ENCODE peak calls at places on chromosomes 7 and 10, in ten cellular contexts. A is BJ, V is thoracic aorta, J is uterus, G is WERI-Rb-1, S is astrocyte of the cerebellum, U is IMR-90, W is fibroblast of the aortic adventitia, L is Peyer's patch, Y is fibroblast of lung. N is an unnamed sample.

GRCh38 chr10:36717118-36717517 is 408.3 kb upstream of the ANKRD30A start:
- DNase-seq in W (no peak), V (no peak), G (no peak), J (no peak), Y (no peak), U (peak; percentile 23), A (no peak), L (no peak), S (no peak), N (no peak)

GRCh38 chr10:118692911-118693310 is 61.9 kb downstream of the CACUL1 start:
- DNase-seq in A (peak; percentile 92), S (peak; percentile 78), Y (peak; percentile 92), G (no peak), U (peak; percentile 94), J (no peak), L (no peak), W (peak; percentile 94), V (no peak), N (peak; percentile 84)

GRCh38 chr10:4725917-4726606 is 99.9 kb upstream of the AKR1E2 start:
- DNase-seq in W (peak; percentile 81), J (no peak), Y (peak; percentile 69), A (peak; percentile 78), L (no peak), S (peak; percentile 50), U (peak; percentile 89), V (no peak), G (no peak), N (peak; percentile 82)

GRCh38 chr7:76267835-76268183 is 34.7 kb upstream of the HSPB1 start:
- DNase-seq in U (no peak), J (no peak), A (no peak), S (no peak), V (no peak), Y (no peak), L (no peak), G (no peak), W (no peak), N (no peak)

GRCh38 chr7:46165281-46165680 is 244.2 kb upstream of the IGFBP3 start:
- DNase-seq in W (peak; percentile 32), J (no peak), Y (no peak), L (no peak), V (no peak), A (no peak), S (no peak), U (peak; percentile 88), G (no peak), N (peak; percentile 89)

GRCh38 chr10:17665742-17666141 is 21.8 kb downstream of the STAM start:
- DNase-seq in Y (peak; percentile 96), G (no peak), A (peak; percentile 81), J (peak; percentile 66), L (no peak), W (peak; percentile 97), S (peak; percentile 89), V (no peak), U (peak; percentile 95), N (peak; percentile 97)

GRCh38 chr10:98800263-98800662 is 353.5 kb upstream of the HPS1 start:
- DNase-seq in J (no peak), L (no peak), V (no peak), A (no peak), G (no peak), S (no peak), W (no peak), U (no peak), Y (no peak), N (no peak)

GRCh38 chr7:44847509-44847919 is 373 bp downstream of the H2AZ2 start:
- DNase-seq in U (peak; percentile 82), W (peak; percentile 81), J (peak; percentile 82), S (peak; percentile 56), V (peak; percentile 45), G (peak; percentile 85), A (peak; percentile 37), L (peak; percentile 94), Y (peak; percentile 83), N (peak; percentile 88)

GRCh38 chr7:16189026-16189715 is 232.2 kb downstream of the CRPPA start:
- DNase-seq in A (no peak), W (peak; percentile 59), L (no peak), S (peak; percentile 71), V (no peak), Y (peak; percentile 73), G (no peak), U (peak; percentile 2), J (no peak), N (peak; percentile 59)

GRCh38 chr10:101132636-101133473 is 1.8 kb downstream of the TLX1 start:
- DNase-seq in S (no peak), U (no peak), J (no peak), Y (no peak), W (no peak), G (no peak), V (no peak), L (no peak), A (no peak), N (no peak)

GRCh38 chr10:101134299-101135127 is 3.4 kb downstream of the TLX1 start:
- DNase-seq in J (no peak), S (no peak), A (no peak), L (no peak), G (no peak), W (no peak), V (no peak), U (no peak), Y (no peak), N (no peak)

GRCh38 chr10:101135151-101136006 is 4.3 kb downstream of the TLX1 start:
- DNase-seq in S (no peak), G (no peak), Y (no peak), J (no peak), W (no peak), L (no peak), A (no peak), U (no peak), V (no peak), N (no peak)

GRCh38 chr10:101131962-101132635 is 999 bp downstream of the TLX1 start:
- DNase-seq in S (no peak), A (no peak), G (no peak), V (no peak), U (no peak), L (no peak), Y (no peak), J (no peak), W (no peak), N (no peak)

DNA sequence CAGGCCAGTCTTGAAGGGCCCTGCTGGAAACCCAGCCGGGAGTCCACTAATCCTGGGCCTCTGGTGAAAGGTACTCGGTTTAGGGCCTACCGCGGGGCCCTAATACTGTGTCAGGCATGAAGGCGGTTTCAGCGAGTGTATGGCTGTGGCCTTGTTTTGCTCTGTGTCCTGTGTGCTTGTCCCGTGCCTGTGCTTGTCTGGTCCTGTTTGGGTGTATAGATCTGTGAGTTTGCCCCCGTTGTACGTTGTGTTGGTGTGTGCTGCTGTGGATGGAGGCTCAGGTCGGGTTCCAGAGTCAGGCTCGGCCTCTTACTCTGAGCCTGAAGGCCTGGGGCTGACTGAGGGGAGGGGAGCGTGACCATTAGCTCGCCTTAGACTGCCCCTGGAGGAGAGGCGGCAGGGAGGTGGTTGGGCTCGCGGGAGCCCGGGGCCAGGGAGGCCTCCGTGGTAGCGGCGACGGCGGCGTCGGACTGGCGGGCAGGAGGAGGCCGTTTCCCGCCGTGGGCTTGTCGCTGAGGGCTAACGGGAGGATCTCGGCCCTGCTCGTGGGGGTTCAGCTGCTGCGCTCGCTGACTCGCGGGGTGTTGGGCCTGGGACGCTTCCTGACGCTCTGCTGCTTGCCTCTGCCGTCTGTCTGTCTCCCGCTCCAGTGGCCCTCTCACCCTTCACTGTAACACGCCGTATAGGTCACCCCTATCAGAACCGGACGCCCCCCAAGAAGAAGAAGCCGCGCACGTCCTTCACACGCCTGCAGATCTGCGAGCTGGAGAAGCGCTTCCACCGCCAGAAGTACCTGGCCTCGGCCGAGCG is 2.6 kb downstream of the TLX1 start:
- DNase-seq in U (no peak), A (no peak), V (no peak), G (no peak), Y (no peak), L (no peak), S (no peak), W (no peak), J (no peak), N (no peak)
- H3K4me3 ChIP-seq in U (no peak overlapping the region), A (no peak overlapping the region), V (peak overlapping the region; percentile 53), G (peak overlapping the region; percentile 11), Y (no peak overlapping the region), L (no peak overlapping the region), S (no peak overlapping the region), W (no peak overlapping the region), J (no peak overlapping the region), N (no peak overlapping the region)

DNA sequence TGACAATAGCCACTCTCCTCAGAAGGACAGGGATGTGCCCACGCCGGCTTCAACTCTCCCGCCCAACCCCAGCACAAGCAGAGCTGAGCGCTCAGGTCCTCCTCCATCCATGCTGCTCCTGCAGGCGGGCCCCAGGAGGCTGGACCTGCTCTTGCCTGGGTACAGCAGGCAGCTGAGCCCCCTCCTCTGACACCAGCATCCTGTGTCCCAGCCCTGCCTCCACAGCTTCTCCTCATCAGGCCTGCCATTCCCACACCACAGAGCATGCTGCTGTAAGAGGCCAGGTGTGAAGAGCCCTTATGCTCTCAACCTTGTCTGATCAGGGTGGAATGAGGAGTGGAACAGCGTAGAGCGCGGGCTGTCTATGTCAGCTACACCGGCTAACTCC is 302.2 kb downstream of the PTPRN2 start:
- DNase-seq in L (peak; percentile 25), S (no peak), J (no peak), Y (no peak), G (no peak), U (no peak), A (no peak), V (no peak), W (no peak), N (no peak)
- TF ChIP-seq CTCF in L (no peak), S (no peak), J (no peak), Y (no peak), G (no peak), U (no peak), A (no peak), V (no peak), W (no peak), N (no peak)

DNA sequence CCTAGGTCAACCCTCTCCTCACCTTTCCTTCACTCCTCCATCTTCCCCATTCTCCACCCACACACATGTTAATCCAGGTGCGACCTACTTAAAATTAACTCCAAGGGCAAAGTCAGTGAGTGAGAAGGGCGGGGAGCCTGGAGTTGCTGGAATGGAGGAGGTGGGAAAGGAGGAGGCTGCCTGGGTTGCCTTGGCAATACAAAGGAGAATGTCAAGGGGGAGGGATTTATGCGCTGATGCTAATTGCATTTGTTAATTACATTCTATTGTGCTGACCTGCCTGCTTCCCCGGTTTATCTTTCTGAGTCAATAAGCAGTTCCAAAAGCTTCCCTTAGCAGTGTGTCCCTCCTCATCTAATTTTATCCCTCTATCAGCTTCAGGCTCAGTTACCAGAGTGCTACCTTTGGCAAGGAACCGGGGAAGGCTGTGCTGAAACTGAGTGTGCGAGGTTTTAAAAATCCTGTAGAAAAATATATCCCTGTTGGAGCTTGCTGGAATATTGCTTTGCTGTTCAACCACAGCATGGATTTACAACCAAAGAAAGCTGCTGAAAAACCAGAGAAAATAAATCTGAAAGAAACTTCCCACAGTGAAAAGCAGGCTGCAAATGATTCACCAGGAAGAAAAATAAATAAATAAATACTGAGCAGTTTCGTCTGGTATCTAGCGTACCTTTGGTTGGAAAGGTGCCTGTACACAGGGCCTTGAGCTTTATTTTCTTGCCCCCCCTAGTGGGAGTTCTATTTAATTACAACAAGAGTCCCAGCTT is 113.2 kb upstream of the DGKB start:
- DNase-seq in A (no peak), L (no peak), U (peak; percentile 49), V (no peak), W (peak; percentile 79), J (peak; percentile 65), Y (peak; percentile 67), G (peak; percentile 48), S (peak; percentile 76), N (peak; percentile 85)
- H3K4me3 ChIP-seq in A (no peak overlapping the region), L (peak overlapping the region; percentile 33), U (no peak overlapping the region), V (peak overlapping the region; percentile 14), W (no peak overlapping the region), J (no peak overlapping the region), Y (no peak overlapping the region), G (peak overlapping the region; percentile 54), S (peak overlapping the region; percentile 35), N (peak overlapping the region; percentile 20)

GRCh38 chr7:50782376-50783208 is at the start of gene GRB10:
- DNase-seq in S (no peak), J (peak; percentile 46), A (no peak), W (no peak), G (no peak), V (no peak), U (peak; percentile 20), Y (peak; percentile 36), L (no peak), N (peak; percentile 36)
- TF ChIP-seq CTCF in S (peak; percentile 9), J (peak; percentile 28), A (no peak), W (peak; percentile 13), G (peak; percentile 36), V (no peak), U (peak; percentile 45), Y (peak; percentile 7), L (peak; percentile 10), N (no peak)

N was measured in fibroblast of pulmonary artery.